ENCODE peak calls at places on chromosomes 11 and 22, in five cellular contexts. One of them, this sample, is unnamed.

GRCh38 chr22:17922925-17923898 is 101.1 kb downstream of the MICAL3 start:
- DNase-seq in neuronal stem cell: no peak
- DNase-seq in IMR-90: peak; percentile 89
- DNase-seq in H9: no peak
- DNase-seq in H1: no peak
- DNase-seq in this sample: peak; percentile 66

GRCh38 chr22:43236401-43237166 is 49.6 kb upstream of the TTLL12 start:
- DNase-seq in IMR-90: no peak
- DNase-seq in H9: no peak
- DNase-seq in H1: no peak
- DNase-seq in neuronal stem cell: no peak
- DNase-seq in this sample: no peak

GRCh38 chr11:72226701-72227100 is 2.1 kb downstream of the INPPL1 start:
- DNase-seq in H1: no peak
- DNase-seq in neuronal stem cell: no peak
- DNase-seq in IMR-90: no peak
- DNase-seq in H9: peak; percentile 13
- DNase-seq in this sample: no peak

GRCh38 chr22:22910272-22911240 is 22.9 kb downstream of the IGLL5 start:
- DNase-seq in neuronal stem cell: no peak
- DNase-seq in H1: no peak
- DNase-seq in H9: no peak
- DNase-seq in IMR-90: no peak
- DNase-seq in this sample: no peak

GRCh38 chr22:29203456-29203855 is 2.2 kb upstream of the EMID1 start:
- DNase-seq in H9: no peak
- DNase-seq in H1: no peak
- DNase-seq in neuronal stem cell: no peak
- DNase-seq in IMR-90: no peak
- DNase-seq in this sample: no peak

GRCh38 chr11:104897891-104898684 is at the start of gene CASP12:
- DNase-seq in H9: no peak
- DNase-seq in neuronal stem cell: no peak
- DNase-seq in IMR-90: peak; percentile 32
- DNase-seq in H1: no peak
- DNase-seq in this sample: peak; percentile 72

GRCh38 chr22:40838486-40838885 is 18.0 kb downstream of the ST13 start:
- DNase-seq in H9: no peak
- DNase-seq in IMR-90: no peak
- DNase-seq in neuronal stem cell: no peak
- DNase-seq in H1: no peak
- DNase-seq in this sample: no peak

GRCh38 chr11:114060402-114061052 is 1.0 kb downstream of the ZBTB16 start:
- DNase-seq in IMR-90: no peak
- DNase-seq in neuronal stem cell: peak; percentile 36
- DNase-seq in H1: no peak
- DNase-seq in H9: peak; percentile 42
- DNase-seq in this sample: peak; percentile 69

GRCh38 chr11:128796275-128796674 is 70.8 kb downstream of the KCNJ1 start:
- DNase-seq in H1: no peak
- DNase-seq in neuronal stem cell: no peak
- DNase-seq in IMR-90: peak; percentile 79
- DNase-seq in H9: no peak
- DNase-seq in this sample: no peak

GRCh38 chr22:37535159-37535558 is 15.9 kb upstream of the CARD10 start:
- DNase-seq in H9: no peak
- DNase-seq in IMR-90: no peak
- DNase-seq in H1: no peak
- DNase-seq in neuronal stem cell: no peak
- DNase-seq in this sample: no peak

GRCh38 chr11:90774727-90775572 is 552.1 kb upstream of the CHORDC1 start:
- DNase-seq in H1: peak; percentile 10
- DNase-seq in H9: peak; percentile 54
- DNase-seq in IMR-90: no peak
- DNase-seq in neuronal stem cell: no peak
- DNase-seq in this sample: no peak

GRCh38 chr11:118488480-118489109 is 38.7 kb upstream of the TTC36 start:
- DNase-seq in neuronal stem cell: peak; percentile 62
- DNase-seq in IMR-90: peak; percentile 83
- DNase-seq in H1: peak; percentile 23
- DNase-seq in H9: peak; percentile 74
- DNase-seq in this sample: peak; percentile 82

GRCh38 chr22:50739894-50740293 is 1.9 kb downstream of the ACR start:
- DNase-seq in H1: no peak
- DNase-seq in neuronal stem cell: no peak
- DNase-seq in IMR-90: no peak
- DNase-seq in H9: no peak
- DNase-seq in this sample: no peak

GRCh38 chr11:100824041-100824440 is 137.0 kb downstream of the ARHGAP42 start:
- DNase-seq in H9: no peak
- DNase-seq in neuronal stem cell: no peak
- DNase-seq in H1: no peak
- DNase-seq in IMR-90: no peak
- DNase-seq in this sample: no peak
- H2BK15ac ChIP-seq in H9: no peak overlapping the region
- H2BK15ac ChIP-seq in neuronal stem cell: no peak overlapping the region
- H2BK15ac ChIP-seq in H1: no peak overlapping the region
- H2BK15ac ChIP-seq in IMR-90: no peak overlapping the region
- H2BK15ac ChIP-seq in this sample: no peak overlapping the region

DNA sequence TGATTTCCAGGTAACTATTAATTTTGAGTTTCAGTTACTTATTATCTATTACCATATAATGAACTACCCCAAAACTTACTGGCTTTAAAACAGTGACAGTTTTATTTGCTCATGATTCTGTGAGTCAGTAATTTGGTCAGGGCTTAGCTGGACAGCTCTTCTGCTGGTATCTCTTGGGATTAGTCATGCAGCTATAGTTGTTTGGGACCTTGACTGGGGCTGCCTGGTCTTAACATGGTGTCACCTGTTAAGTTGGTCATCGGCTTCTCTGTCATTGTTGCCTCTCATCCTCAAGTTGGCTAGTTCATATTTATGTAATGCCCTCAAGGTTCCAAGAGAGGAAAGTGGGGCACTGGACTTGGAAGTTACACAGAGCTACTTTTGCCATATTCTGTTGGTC is 177.5 kb downstream of the TMEM135 start:
- DNase-seq in H9: no peak
- DNase-seq in IMR-90: peak; percentile 6
- DNase-seq in neuronal stem cell: no peak
- DNase-seq in H1: no peak
- DNase-seq in this sample: no peak
- H3K23ac ChIP-seq in H9: no peak overlapping the region
- H3K23ac ChIP-seq in IMR-90: no peak overlapping the region
- H3K23ac ChIP-seq in neuronal stem cell: no peak overlapping the region
- H3K23ac ChIP-seq in H1: no peak overlapping the region
- H3K23ac ChIP-seq in this sample: no peak overlapping the region

GRCh38 chr11:6619021-6619745 is at the start of gene TPP1:
- DNase-seq in neuronal stem cell: peak; percentile 92
- DNase-seq in H9: peak; percentile 94
- DNase-seq in IMR-90: peak; percentile 94
- DNase-seq in H1: no peak
- DNase-seq in this sample: peak; percentile 97
- H4K91ac ChIP-seq in neuronal stem cell: no peak within 1 kb of the TSS
- H4K91ac ChIP-seq in H9: no peak within 1 kb of the TSS
- H4K91ac ChIP-seq in IMR-90: peak within 1 kb of the TSS; percentile 78
- H4K91ac ChIP-seq in H1: no peak within 1 kb of the TSS
- H4K91ac ChIP-seq in this sample: peak within 1 kb of the TSS; percentile 98

DNA sequence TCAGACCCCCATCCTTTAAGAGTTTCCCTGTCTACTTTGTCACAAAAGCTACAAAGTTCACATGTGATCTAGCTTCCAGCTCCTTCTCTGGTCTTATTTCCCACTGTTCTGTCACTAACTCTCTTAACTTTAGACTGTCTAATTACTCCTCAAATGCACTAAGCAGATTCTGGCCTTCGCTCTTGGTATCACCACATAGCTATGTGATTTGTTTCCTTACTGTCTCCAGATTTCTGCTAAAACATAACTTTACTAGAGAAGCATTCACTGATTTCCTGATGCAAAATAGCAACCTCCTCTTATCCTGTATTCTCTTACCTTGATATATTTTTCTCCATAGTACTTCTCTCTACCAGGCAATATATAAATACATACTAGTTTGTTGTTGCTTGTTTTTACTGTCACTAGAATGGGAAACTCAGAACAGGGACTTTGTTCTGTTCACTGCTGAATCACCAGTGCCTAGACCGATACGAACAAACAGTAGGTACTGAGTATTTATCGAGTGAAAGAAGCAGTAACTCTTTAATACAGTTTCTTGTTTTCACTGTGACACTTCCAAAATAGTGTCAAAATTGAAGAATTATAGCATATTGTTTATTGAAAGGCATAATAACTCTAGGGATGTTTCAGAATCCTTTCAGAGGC is 205.6 kb downstream of the DDX10 start:
- DNase-seq in IMR-90: peak; percentile 87
- DNase-seq in H9: no peak
- DNase-seq in H1: no peak
- DNase-seq in neuronal stem cell: no peak
- DNase-seq in this sample: peak; percentile 86
- H2BK15ac ChIP-seq in IMR-90: no peak overlapping the region
- H2BK15ac ChIP-seq in H9: no peak overlapping the region
- H2BK15ac ChIP-seq in H1: no peak overlapping the region
- H2BK15ac ChIP-seq in neuronal stem cell: no peak overlapping the region
- H2BK15ac ChIP-seq in this sample: no peak overlapping the region

GRCh38 chr11:69637601-69637955 is 3.4 kb upstream of the CCND1 start:
- DNase-seq in neuronal stem cell: no peak
- DNase-seq in H1: no peak
- DNase-seq in IMR-90: no peak
- DNase-seq in H9: peak; percentile 74
- DNase-seq in this sample: no peak

GRCh38 chr11:69636512-69636866 is 4.5 kb upstream of the CCND1 start:
- DNase-seq in H1: peak; percentile 41
- DNase-seq in IMR-90: peak; percentile 90
- DNase-seq in neuronal stem cell: peak; percentile 76
- DNase-seq in H9: peak; percentile 79
- DNase-seq in this sample: peak; percentile 88

GRCh38 chr11:69635804-69636511 is 5.0 kb upstream of the CCND1 start:
- DNase-seq in H9: no peak
- DNase-seq in IMR-90: no peak
- DNase-seq in neuronal stem cell: no peak
- DNase-seq in H1: no peak
- DNase-seq in this sample: no peak

GRCh38 chr11:69637956-69638871 is 2.7 kb upstream of the CCND1 start:
- DNase-seq in H1: no peak
- DNase-seq in IMR-90: peak; percentile 65
- DNase-seq in neuronal stem cell: peak; percentile 77
- DNase-seq in H9: peak; percentile 83
- DNase-seq in this sample: peak; percentile 81

GRCh38 chr11:69636870-69637600 is 3.9 kb upstream of the CCND1 start:
- DNase-seq in neuronal stem cell: no peak
- DNase-seq in IMR-90: no peak
- DNase-seq in H9: no peak
- DNase-seq in H1: no peak
- DNase-seq in this sample: no peak
- H3K23ac ChIP-seq in neuronal stem cell: peak overlapping the region; percentile 45
- H3K23ac ChIP-seq in IMR-90: peak overlapping the region; percentile 10
- H3K23ac ChIP-seq in H9: no peak overlapping the region
- H3K23ac ChIP-seq in H1: no peak overlapping the region
- H3K23ac ChIP-seq in this sample: peak overlapping the region; percentile 71

GRCh38 chr11:18634140-18635032 is at the start of gene SPTY2D1:
- DNase-seq in H1: peak; percentile 96
- DNase-seq in H9: peak; percentile 99
- DNase-seq in neuronal stem cell: peak; percentile 97
- DNase-seq in IMR-90: peak; percentile 99
- DNase-seq in this sample: peak; percentile 100
- H4K91ac ChIP-seq in H1: peak within 1 kb of the TSS; percentile 13
- H4K91ac ChIP-seq in H9: no peak within 1 kb of the TSS
- H4K91ac ChIP-seq in neuronal stem cell: no peak within 1 kb of the TSS
- H4K91ac ChIP-seq in IMR-90: peak within 1 kb of the TSS; percentile 81
- H4K91ac ChIP-seq in this sample: no peak within 1 kb of the TSS

DNA sequence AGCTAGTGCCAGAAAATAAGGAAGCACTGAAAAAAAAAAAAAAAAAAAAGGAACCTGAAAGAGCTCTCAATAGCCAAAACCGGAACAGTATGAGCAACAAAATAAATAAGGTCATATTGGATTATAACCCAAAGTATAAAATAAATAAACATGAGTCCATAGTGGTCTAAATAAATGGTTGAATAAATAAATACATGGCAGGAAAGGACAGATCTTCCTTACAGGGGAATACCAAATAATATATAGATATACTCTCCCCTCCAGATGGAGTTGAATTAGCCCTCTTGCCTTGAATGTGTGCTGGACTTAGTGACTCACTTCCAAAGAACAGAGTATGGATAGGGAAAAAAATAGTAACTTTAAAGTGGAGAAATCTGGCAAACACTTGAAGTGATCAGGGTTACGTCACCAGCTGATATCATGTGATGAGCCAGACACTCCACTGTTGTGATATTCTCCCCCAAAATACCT is 14.3 kb upstream of the ARRB1 start:
- DNase-seq in H9: no peak
- DNase-seq in IMR-90: peak; percentile 84
- DNase-seq in neuronal stem cell: no peak
- DNase-seq in H1: no peak
- DNase-seq in this sample: peak; percentile 92
- H2BK15ac ChIP-seq in H9: no peak overlapping the region
- H2BK15ac ChIP-seq in IMR-90: no peak overlapping the region
- H2BK15ac ChIP-seq in neuronal stem cell: no peak overlapping the region
- H2BK15ac ChIP-seq in H1: no peak overlapping the region
- H2BK15ac ChIP-seq in this sample: no peak overlapping the region

GRCh38 chr11:14378171-14378570 is 19.2 kb upstream of the RRAS2 start:
- DNase-seq in neuronal stem cell: no peak
- DNase-seq in IMR-90: no peak
- DNase-seq in H9: no peak
- DNase-seq in H1: no peak
- DNase-seq in this sample: no peak

GRCh38 chr11:14384338-14384737 is 25.4 kb upstream of the RRAS2 start:
- DNase-seq in H1: no peak
- DNase-seq in H9: no peak
- DNase-seq in IMR-90: peak; percentile 81
- DNase-seq in neuronal stem cell: no peak
- DNase-seq in this sample: peak; percentile 44

GRCh38 chr11:14381968-14382367 is 23.0 kb upstream of the RRAS2 start:
- DNase-seq in IMR-90: no peak
- DNase-seq in H1: no peak
- DNase-seq in neuronal stem cell: no peak
- DNase-seq in H9: no peak
- DNase-seq in this sample: no peak

GRCh38 chr11:14380125-14380936 is 21.3 kb upstream of the RRAS2 start:
- DNase-seq in H1: no peak
- DNase-seq in neuronal stem cell: no peak
- DNase-seq in H9: no peak
- DNase-seq in IMR-90: no peak
- DNase-seq in this sample: no peak

DNA sequence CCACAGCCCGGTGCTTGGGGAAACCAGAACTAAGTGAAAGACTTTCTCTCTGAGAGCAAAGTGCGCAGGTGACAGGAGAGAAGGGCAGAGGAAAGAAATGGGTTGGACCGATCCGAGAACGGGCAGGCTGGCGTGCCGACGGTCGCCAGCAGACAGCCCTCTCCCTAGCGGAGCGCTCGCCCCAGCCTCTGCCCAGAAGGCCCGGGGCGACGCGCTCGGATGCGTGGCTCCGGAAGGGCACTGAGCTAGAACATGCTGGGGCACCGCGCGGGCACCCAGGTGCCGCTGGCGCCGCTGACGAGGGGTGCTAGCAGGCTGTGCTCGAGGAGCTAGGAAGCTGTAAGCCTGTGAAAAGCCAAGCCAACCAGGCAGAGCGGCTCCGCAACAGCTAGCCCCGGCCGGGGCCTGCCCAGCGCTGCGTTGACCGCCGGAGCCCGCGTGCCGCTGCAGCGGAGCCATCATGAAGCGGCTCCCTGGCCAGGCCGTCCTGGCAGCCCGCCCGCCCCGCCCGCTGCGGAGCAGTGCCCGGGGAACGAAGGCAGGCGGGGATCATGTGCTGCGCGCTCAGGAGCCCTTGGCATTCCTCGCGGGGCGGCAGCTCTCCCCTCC is 22.1 kb upstream of the RRAS2 start:
- DNase-seq in H1: no peak
- DNase-seq in H9: peak; percentile 67
- DNase-seq in IMR-90: peak; percentile 36
- DNase-seq in neuronal stem cell: peak; percentile 42
- DNase-seq in this sample: peak; percentile 65
- H3K23ac ChIP-seq in H1: no peak overlapping the region
- H3K23ac ChIP-seq in H9: no peak overlapping the region
- H3K23ac ChIP-seq in IMR-90: peak overlapping the region; percentile 25
- H3K23ac ChIP-seq in neuronal stem cell: peak overlapping the region; percentile 56
- H3K23ac ChIP-seq in this sample: no peak overlapping the region